ENCODE peak calls at places on chromosomes 11 and 22, in nine cellular contexts. F is CD4-positive, CD25-positive, alpha-beta regulatory T cell; X is PC-3; N is lung; Z is mucosa of descending colon; O is Caco-2; H is IMR-90; B is adipocyte; L is tibial artery. D is an unnamed sample.
A peak's percentile ranks its signal among the peaks of the same experiment; 100 is the strongest.

GRCh38 chr11:28910926-28911325 is 802.7 kb downstream of the METTL15 start:
- DNase-seq in F (no peak), X (no peak), N (no peak), Z (no peak), O (no peak), H (peak; percentile 44), B (peak; percentile 14), L (no peak), D (no peak)

GRCh38 chr11:1157645-1158591 is at the start of gene MUC5AC:
- DNase-seq in F (no peak), X (no peak), N (no peak), Z (peak; percentile 49), O (peak; percentile 29), H (no peak), B (no peak), L (peak; percentile 41), D (no peak)

GRCh38 chr11:12182650-12183511 is 72.5 kb downstream of the MICAL2 start:
- DNase-seq in F (no peak), X (peak; percentile 94), N (peak; percentile 61), Z (no peak), O (peak; percentile 91), H (peak; percentile 98), B (peak; percentile 88), L (no peak), D (no peak)

GRCh38 chr11:78453140-78453935 is 35.7 kb upstream of the GAB2 start:
- DNase-seq in F (no peak), X (no peak), N (no peak), Z (no peak), O (no peak), H (peak; percentile 34), B (peak; percentile 37), L (no peak), D (no peak)

GRCh38 chr11:10514210-10514609 is 26.8 kb downstream of the RNF141 start:
- DNase-seq in F (no peak), X (peak; percentile 56), N (no peak), Z (no peak), O (no peak), H (peak; percentile 49), B (peak; percentile 69), L (no peak), D (no peak)

GRCh38 chr11:59708537-59708936 is 5.1 kb downstream of the OR10V1 start:
- DNase-seq in F (no peak), X (no peak), N (no peak), Z (no peak), O (no peak), H (peak; percentile 24), B (peak; percentile 19), L (no peak), D (no peak)

GRCh38 chr11:115624065-115624464 is 119.8 kb upstream of the CADM1 start:
- DNase-seq in F (no peak), X (no peak), N (no peak), Z (no peak), O (no peak), H (no peak), B (no peak), L (no peak), D (no peak)

GRCh38 chr22:29011868-29012428 is 49.7 kb downstream of the C22orf31 start:
- DNase-seq in F (no peak), X (no peak), N (no peak), Z (no peak), O (no peak), H (no peak), B (no peak), L (no peak), D (no peak)

GRCh38 chr22:45994516-45995404 is 17.8 kb upstream of the WNT7B start:
- DNase-seq in F (peak; percentile 60), X (peak; percentile 77), N (peak; percentile 87), Z (peak; percentile 84), O (peak; percentile 73), H (peak; percentile 44), B (peak; percentile 87), L (peak; percentile 90), D (peak; percentile 59)

GRCh38 chr22:44531487-44531886 is 33.5 kb upstream of the RTL6 start:
- DNase-seq in F (no peak), X (no peak), N (no peak), Z (no peak), O (no peak), H (no peak), B (no peak), L (peak; percentile 5), D (no peak)

GRCh38 chr11:69666752-69667536 is 8.2 kb downstream of the LTO1 start:
- DNase-seq in F (no peak), X (no peak), N (no peak), Z (no peak), O (no peak), H (no peak), B (no peak), L (no peak), D (no peak)

GRCh38 chr11:2660357-2660939 is 39.3 kb downstream of the KCNQ1OT1 start:
- DNase-seq in F (no peak), X (no peak), N (no peak), Z (no peak), O (no peak), H (no peak), B (no peak), L (no peak), D (no peak)

GRCh38 chr11:2662024-2662312 is 37.8 kb downstream of the KCNQ1OT1 start:
- DNase-seq in F (no peak), X (no peak), N (no peak), Z (no peak), O (no peak), H (no peak), B (no peak), L (no peak), D (no peak)

GRCh38 chr11:2663506-2663905 is 36.3 kb downstream of the KCNQ1OT1 start:
- DNase-seq in F (no peak), X (no peak), N (no peak), Z (no peak), O (no peak), H (no peak), B (no peak), L (no peak), D (no peak)

GRCh38 chr11:2662430-2663299 is 37.1 kb downstream of the KCNQ1OT1 start:
- DNase-seq in F (no peak), X (no peak), N (no peak), Z (no peak), O (no peak), H (no peak), B (peak; percentile 13), L (no peak), D (no peak)

DNA sequence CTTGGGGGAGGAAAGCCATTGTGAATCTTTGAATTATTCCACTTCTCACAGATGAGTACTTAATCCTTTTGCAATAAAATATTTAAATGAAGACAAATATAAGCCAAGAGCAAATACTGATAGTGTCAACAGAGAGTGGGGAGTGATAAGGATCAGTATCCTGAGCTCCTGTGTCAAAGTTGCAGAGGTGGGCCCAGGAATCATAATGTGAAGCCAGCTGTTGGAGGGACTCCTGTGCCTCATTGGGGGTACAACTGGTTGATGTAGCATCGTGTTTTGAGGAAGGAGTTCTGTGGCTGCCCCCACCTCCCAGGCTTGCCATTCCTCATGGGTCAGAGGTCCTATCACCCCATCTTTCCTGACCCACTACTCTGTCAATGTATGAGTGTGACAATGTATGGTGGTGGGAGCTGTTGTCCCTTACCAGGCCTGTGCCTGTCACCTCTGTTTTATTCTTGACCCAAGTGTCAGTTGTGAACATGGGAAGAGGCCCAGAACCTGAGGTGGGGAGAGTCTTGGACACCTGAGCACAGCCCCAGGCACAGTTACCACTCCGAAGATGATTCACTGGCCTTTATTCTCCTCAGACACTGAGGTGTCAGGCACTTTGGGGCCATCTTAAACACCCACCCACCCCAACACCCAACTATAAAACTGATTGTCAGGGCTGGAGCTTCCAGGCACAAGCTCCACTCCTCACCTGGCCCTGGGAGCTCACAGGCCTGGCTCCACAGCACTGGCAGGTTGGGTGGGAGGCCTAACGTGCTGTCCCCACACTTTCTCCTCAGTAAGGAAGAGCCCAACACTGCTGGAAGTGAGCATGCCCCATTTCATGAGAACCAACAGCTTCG is 38.4 kb downstream of the KCNQ1OT1 start:
- DNase-seq in F (no peak), X (no peak), N (no peak), Z (no peak), O (no peak), H (no peak), B (no peak), L (no peak), D (no peak)
- H3K9me3 ChIP-seq in F (peaks cover 7% of the 10 kb centered on the region), X (peaks cover 12% of the 10 kb centered on the region), N (peaks cover 5% of the 10 kb centered on the region), Z (peaks cover 6% of the 10 kb centered on the region), O (peaks cover 67% of the 10 kb centered on the region), H (peaks cover 47% of the 10 kb centered on the region), B (peaks cover 56% of the 10 kb centered on the region), L (peaks cover 16% of the 10 kb centered on the region), D (no peaks in the 10 kb centered on the region)

DNA sequence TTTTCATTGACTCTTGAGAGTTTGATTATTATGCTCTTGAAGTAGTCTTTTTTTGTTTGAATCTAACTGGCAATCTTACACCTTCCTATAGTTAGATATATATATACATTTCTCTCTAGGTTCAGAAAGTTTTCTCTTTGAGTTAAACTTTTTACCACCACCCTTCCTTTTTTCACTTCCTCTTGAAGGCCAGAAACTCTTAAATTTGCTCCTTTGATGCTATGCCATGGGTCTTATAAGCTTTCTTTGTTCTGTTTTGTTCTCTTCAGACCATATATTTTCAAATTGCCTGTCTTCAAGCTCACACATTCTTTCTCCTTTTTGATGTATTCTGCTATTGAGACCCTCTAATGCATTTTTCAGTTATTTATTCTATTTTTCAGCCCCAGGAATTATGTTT is 513.5 kb upstream of the CNTN5 start:
- DNase-seq in F (no peak), X (no peak), N (no peak), Z (no peak), O (no peak), H (no peak), B (no peak), L (no peak), D (no peak)
- H3K9me3 ChIP-seq in F (peaks cover 15% of the 10 kb centered on the region), X (peaks cover 8% of the 10 kb centered on the region), N (no peaks in the 10 kb centered on the region), Z (peaks cover 36% of the 10 kb centered on the region), O (no peaks in the 10 kb centered on the region), H (no peaks in the 10 kb centered on the region), B (peaks cover 9% of the 10 kb centered on the region), L (peaks cover 7% of the 10 kb centered on the region), D (no peaks in the 10 kb centered on the region)

DNA sequence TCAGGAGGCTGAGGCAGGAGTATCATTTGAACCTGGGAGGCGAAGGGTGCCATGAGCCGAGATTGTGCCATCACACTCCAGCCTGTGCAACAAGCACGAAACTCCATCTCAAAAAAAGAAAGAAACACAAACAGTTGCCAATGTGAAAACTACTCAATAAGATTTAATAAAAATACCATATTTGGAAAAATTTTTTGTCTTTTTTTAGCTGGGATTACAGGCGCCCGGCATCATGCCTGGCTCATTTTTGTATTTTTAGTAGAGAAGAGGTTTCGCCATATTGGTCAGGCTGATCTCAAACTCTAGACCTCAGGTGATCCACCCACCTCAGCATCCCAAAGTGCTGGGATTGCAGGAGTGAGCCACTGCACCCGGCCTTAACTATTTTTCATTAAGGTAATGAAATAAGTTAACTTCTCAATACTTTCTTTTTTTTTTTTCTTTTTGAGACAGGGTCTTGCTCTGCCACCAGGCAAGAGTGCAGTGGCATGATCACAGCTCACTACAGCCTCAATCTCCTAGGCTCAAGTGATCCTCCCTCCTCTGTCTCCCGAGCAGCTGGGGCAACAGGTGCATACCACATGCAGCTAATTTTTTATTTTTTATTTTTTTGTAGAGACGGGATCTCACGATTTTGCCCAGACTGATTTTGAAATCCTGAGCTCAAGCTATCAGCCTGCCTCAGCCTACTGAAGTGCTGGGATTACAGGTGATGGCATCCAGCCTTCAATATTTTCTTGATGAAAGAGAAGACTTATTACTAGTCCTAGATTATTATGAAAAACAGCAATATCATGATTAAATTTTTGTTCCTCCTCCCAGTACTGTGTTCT is 4746.2 kb upstream of the OR11H1 start:
- DNase-seq in F (no peak), X (no peak), N (no peak), Z (no peak), O (no peak), H (no peak), B (no peak), L (no peak), D (no peak)
- H3K9me3 ChIP-seq in F (peaks cover 50% of the 10 kb centered on the region), X (peaks cover 15% of the 10 kb centered on the region), N (no peaks in the 10 kb centered on the region), Z (peaks cover 64% of the 10 kb centered on the region), O (peaks cover 6% of the 10 kb centered on the region), H (peaks cover 28% of the 10 kb centered on the region), B (no peaks in the 10 kb centered on the region), L (peaks cover 22% of the 10 kb centered on the region), D (no peaks in the 10 kb centered on the region)

GRCh38 chr11:2328040-2328439 is 26.2 kb downstream of the TSPAN32 start:
- DNase-seq in F (no peak), X (no peak), N (no peak), Z (no peak), O (no peak), H (no peak), B (no peak), L (no peak), D (no peak)
- H3K9me3 ChIP-seq in F (peaks cover 4% of the 10 kb centered on the region), X (no peaks in the 10 kb centered on the region), N (no peaks in the 10 kb centered on the region), Z (peaks cover 10% of the 10 kb centered on the region), O (peaks cover 12% of the 10 kb centered on the region), H (peaks cover 5% of the 10 kb centered on the region), B (peaks cover 8% of the 10 kb centered on the region), L (no peaks in the 10 kb centered on the region), D (no peaks in the 10 kb centered on the region)